ENCODE peak calls at places on chromosome 17, in four cellular contexts. X, E, B and R are unnamed samples.

GRCh38 chr17:3691539-3692166 is 4.3 kb downstream of the P2RX5 start:
- DNase-seq in X (no peak), E (no peak), B (no peak), R (no peak)

GRCh38 chr17:76940293-76940692 is 72.1 kb downstream of the MGAT5B start:
- DNase-seq in X (no peak), B (no peak), E (no peak), R (no peak)

GRCh38 chr17:30347488-30347887 is 13.6 kb upstream of the TMIGD1 start:
- DNase-seq in E (no peak), B (no peak), X (no peak), R (no peak)

GRCh38 chr17:10292057-10292931 is 80.5 kb downstream of the MYH13 start:
- DNase-seq in E (peak), B (no peak), X (peak), R (peak)

GRCh38 chr17:40615295-40615988 is 32.2 kb downstream of the SMARCE1 start:
- DNase-seq in E (peak), B (peak), X (peak), R (peak)

GRCh38 chr17:12620200-12620720 is 45.4 kb upstream of the MYOCD start:
- DNase-seq in B (peak), E (peak), X (peak), R (peak)

GRCh38 chr17:41190328-41190727 is 641 bp downstream of the KRTAP9-1 start:
- DNase-seq in B (no peak), E (no peak), X (no peak), R (no peak)

GRCh38 chr17:16352303-16352837 is 899 bp downstream of the CENPV start:
- DNase-seq in X (peak), E (peak), B (peak), R (peak)

GRCh38 chr17:69030145-69030544 is 30.6 kb downstream of the ABCA9 start:
- DNase-seq in B (no peak), X (no peak), E (peak), R (no peak)